ENCODE peak calls at places on chromosomes 11 and 22, in five cellular contexts. W is GOT3, Y is GM04504, T is EH, K is HAP-1. D is an unnamed sample.

GRCh38 chr11:118151421-118151820 is 1.2 kb downstream of the SCN4B start:
- DNase-seq in W (no peak), K (no peak), T (peak), Y (no peak), D (no peak)

GRCh38 chr11:121866822-121867221 is 249.2 kb downstream of the BLID start:
- DNase-seq in T (no peak), Y (no peak), W (no peak), K (no peak), D (no peak)

GRCh38 chr22:43537019-43537585 is 125.3 kb downstream of the MPPED1 start:
- DNase-seq in W (no peak), Y (no peak), K (peak), T (no peak), D (no peak)

GRCh38 chr11:67367014-67367835 is 6.2 kb downstream of the CLCF1 start:
- DNase-seq in Y (no peak), K (no peak), W (no peak), T (no peak), D (no peak)

GRCh38 chr11:82004537-82005213 is 729.0 kb downstream of the FAM181B start:
- DNase-seq in Y (no peak), K (no peak), W (no peak), T (no peak), D (no peak)

GRCh38 chr11:72738199-72739141 is 13.7 kb downstream of the ARAP1 start:
- DNase-seq in Y (peak), K (no peak), T (peak), W (no peak), D (no peak)

GRCh38 chr11:121671276-121672168 is 218.8 kb upstream of the SORL1-AS1 start:
- DNase-seq in T (peak), Y (no peak), K (no peak), W (no peak), D (no peak)

GRCh38 chr11:95486979-95487378 is 256.0 kb upstream of the SESN3 start:
- DNase-seq in T (no peak), K (no peak), W (no peak), Y (no peak), D (no peak)

GRCh38 chr11:86919557-86920210 is 35.5 kb downstream of the FZD4 start:
- DNase-seq in K (no peak), Y (peak), T (peak), W (no peak), D (peak)

GRCh38 chr11:61955031-61955415 is 4.9 kb downstream of the BEST1 start:
- DNase-seq in K (no peak), W (peak), Y (no peak), T (peak), D (peak)

GRCh38 chr11:69497221-69497787 is 15.8 kb downstream of the LINC01488 start:
- DNase-seq in K (peak), T (peak), Y (peak), W (peak), D (peak)

GRCh38 chr22:29071261-29072045 is 1.4 kb upstream of the KREMEN1 start:
- DNase-seq in T (peak), K (peak), Y (no peak), W (no peak), D (peak)

GRCh38 chr11:128424867-128425285 is 162.5 kb downstream of the ETS1 start:
- DNase-seq in W (no peak), K (no peak), T (no peak), Y (peak), D (no peak)

GRCh38 chr22:41481925-41482318 is 13.0 kb downstream of the ACO2 start:
- DNase-seq in W (no peak), Y (no peak), T (no peak), K (no peak), D (no peak)

GRCh38 chr11:33317662-33318061 is 60.5 kb downstream of the HIPK3 start:
- DNase-seq in Y (no peak), T (peak), K (no peak), W (no peak), D (no peak)

GRCh38 chr11:2444301-2445106 is at the start of the genes KCNQ1 and TRPM5:
- DNase-seq in W (no peak), Y (no peak), K (peak), T (peak), D (peak)